ENCODE peak calls at places on chromosomes 7 and 10, in five cellular contexts. P is osteoblast, N is breast epithelium, U is IMR-90, Z is lung. L is an unnamed sample.

GRCh38 chr10:90862908-90863514 is 5.2 kb upstream of the HTR7 start:
- DNase-seq in P (no peak), N (no peak), U (peak; percentile 47), Z (no peak), L (peak; percentile 48)

GRCh38 chr10:44731271-44731670 is 179.9 kb upstream of the TMEM72 start:
- DNase-seq in P (no peak), N (no peak), U (no peak), Z (no peak), L (no peak)

GRCh38 chr10:18616337-18616736 is 35.0 kb downstream of the NSUN6 start:
- DNase-seq in P (no peak), N (no peak), U (no peak), Z (no peak), L (no peak)

GRCh38 chr7:143454091-143454729 is 11.0 kb downstream of the TAS2R60 start:
- DNase-seq in P (no peak), N (no peak), U (no peak), Z (no peak), L (no peak)

GRCh38 chr7:93890041-93890463 is 501 bp downstream of the TFPI2 start:
- DNase-seq in P (peak; percentile 91), N (no peak), U (peak; percentile 63), Z (no peak), L (no peak)

GRCh38 chr10:133134411-133135115 is 25.5 kb upstream of the KNDC1 start:
- DNase-seq in P (peak; percentile 79), N (no peak), U (no peak), Z (no peak), L (no peak)

GRCh38 chr7:158557441-158557755 is 30.2 kb downstream of the PTPRN2 start:
- DNase-seq in P (peak; percentile 45), N (no peak), U (no peak), Z (no peak), L (no peak)

GRCh38 chr7:129009437-129009836 is 45.5 kb downstream of the TNPO3 start:
- DNase-seq in P (no peak), N (no peak), U (no peak), Z (no peak), L (peak; percentile 93)

GRCh38 chr10:79111427-79111826 is 42.7 kb downstream of the ZMIZ1 start:
- DNase-seq in P (peak; percentile 96), N (no peak), U (peak; percentile 84), Z (no peak), L (no peak)

GRCh38 chr7:74514131-74514591 is 60.5 kb downstream of the GTF2IRD1 start:
- DNase-seq in P (no peak), N (no peak), U (no peak), Z (no peak), L (no peak)

GRCh38 chr10:80444646-80445319 is 9.3 kb upstream of the TSPAN14 start:
- DNase-seq in P (peak; percentile 81), N (peak; percentile 32), U (peak; percentile 74), Z (peak; percentile 74), L (peak; percentile 65)

GRCh38 chr7:159138508-159138907 is 6.2 kb downstream of the VIPR2 start:
- DNase-seq in P (no peak), N (no peak), U (no peak), Z (no peak), L (no peak)

GRCh38 chr7:142566291-142566690 is 183.0 kb upstream of the PRSS1 start:
- DNase-seq in P (no peak), N (no peak), U (no peak), Z (no peak), L (no peak)

GRCh38 chr10:95516774-95517373 is 44.3 kb downstream of the SORBS1 start:
- DNase-seq in P (no peak), N (no peak), U (no peak), Z (no peak), L (no peak)

DNA sequence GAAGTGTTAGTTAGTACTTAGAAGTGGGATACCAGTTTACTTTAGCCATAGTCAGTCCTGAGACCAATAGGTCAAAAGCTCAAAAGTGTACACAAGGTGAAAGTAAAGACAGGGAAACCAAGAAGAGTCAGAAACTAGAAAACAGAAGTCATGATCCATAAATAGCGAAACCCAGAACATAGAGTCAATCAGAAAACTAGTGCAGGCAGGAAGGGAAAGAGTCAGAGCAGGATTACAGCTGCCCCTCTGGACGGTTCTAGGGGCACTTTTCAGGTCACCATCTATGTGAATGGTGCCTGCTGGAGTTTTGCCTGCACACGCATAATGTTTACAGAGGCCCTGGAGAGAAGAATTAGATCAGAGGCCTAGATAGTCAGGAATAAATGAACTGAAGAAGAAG is 22.4 kb upstream of the DMTF1 start:
- DNase-seq in P (no peak), N (no peak), U (no peak), Z (no peak), L (no peak)
- H3K27ac ChIP-seq in P (no peak overlapping the region), N (no peak overlapping the region), U (no peak overlapping the region), Z (no peak overlapping the region), L (no peak overlapping the region)

DNA sequence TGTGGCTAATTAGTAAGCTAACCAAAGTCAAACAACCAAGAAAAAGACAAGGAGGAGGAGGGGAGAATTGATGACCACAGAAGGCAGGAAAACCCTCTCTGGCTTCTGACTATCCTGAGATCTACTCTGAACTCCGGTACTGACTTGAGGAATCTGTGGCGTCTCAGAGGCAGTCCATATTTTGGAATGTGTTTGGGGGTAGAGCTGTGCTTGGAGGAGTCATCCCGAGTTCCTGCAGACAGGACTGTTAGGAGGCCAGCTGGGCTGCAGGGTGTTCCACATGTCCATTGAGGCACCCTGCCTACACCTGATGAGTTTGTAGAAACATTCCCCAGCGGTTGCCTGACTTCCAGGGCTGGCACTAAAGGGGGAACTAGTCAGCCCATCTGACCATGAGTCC is 91.6 kb downstream of the PLCE1 start:
- DNase-seq in P (no peak), N (no peak), U (peak; percentile 12), Z (no peak), L (no peak)
- H3K27ac ChIP-seq in P (no peak overlapping the region), N (no peak overlapping the region), U (no peak overlapping the region), Z (no peak overlapping the region), L (no peak overlapping the region)

GRCh38 chr10:102393411-102394078 is 2.0 kb upstream of the NFKB2 start:
- DNase-seq in P (no peak), N (peak; percentile 80), U (no peak), Z (no peak), L (no peak)

GRCh38 chr10:102395677-102396197 is at the start of gene NFKB2:
- DNase-seq in P (peak; percentile 95), N (no peak), U (no peak), Z (no peak), L (no peak)

GRCh38 chr10:102394079-102394800 is 1.3 kb upstream of the NFKB2 start:
- DNase-seq in P (peak; percentile 99), N (peak; percentile 90), U (peak; percentile 95), Z (peak; percentile 96), L (peak; percentile 92)

GRCh38 chr10:102396251-102396650 is 746 bp downstream of the NFKB2 start:
- DNase-seq in P (peak; percentile 54), N (no peak), U (no peak), Z (no peak), L (no peak)

GRCh38 chr10:102394801-102395676 is 466 bp upstream of the NFKB2 start:
- DNase-seq in P (peak; percentile 99), N (peak; percentile 86), U (peak; percentile 87), Z (peak; percentile 87), L (peak; percentile 83)
- H3K27ac ChIP-seq in P (peak overlapping the region; percentile 95), N (peak overlapping the region; percentile 96), U (peak overlapping the region; percentile 55), Z (peak overlapping the region; percentile 94), L (no peak overlapping the region)

GRCh38 chr7:43926193-43927043 is at the start of gene UBE2D4:
- DNase-seq in P (peak; percentile 96), N (peak; percentile 75), U (peak; percentile 56), Z (peak; percentile 89), L (peak; percentile 95)
- H3K27ac ChIP-seq in P (peak within 1 kb of the TSS; percentile 78), N (peak within 1 kb of the TSS; percentile 93), U (peak within 1 kb of the TSS; percentile 50), Z (peak within 1 kb of the TSS; percentile 95), L (peak within 1 kb of the TSS; percentile 81)